ENCODE peak calls at places on chromosome 2, in eight cellular contexts. One of them, this sample, is unnamed.

GRCh38 chr2:239583879-239584859 is 183.3 kb upstream of the HDAC4 start:
- DNase-seq in foreskin fibroblast: no peak
- DNase-seq in GM12864: no peak
- DNase-seq in M059J: no peak
- DNase-seq in MM.1S: no peak
- DNase-seq in pancreas: no peak
- DNase-seq in Calu3: no peak
- DNase-seq in AG09309: no peak
- DNase-seq in this sample: no peak

GRCh38 chr2:176554107-176555048 is 285.1 kb downstream of the MTX2 start:
- DNase-seq in AG09309: no peak
- DNase-seq in Calu3: peak
- DNase-seq in M059J: peak
- DNase-seq in foreskin fibroblast: peak
- DNase-seq in GM12864: no peak
- DNase-seq in MM.1S: peak
- DNase-seq in pancreas: no peak
- DNase-seq in this sample: peak

GRCh38 chr2:74413001-74413698 is 8.3 kb downstream of the C2orf81 start:
- DNase-seq in MM.1S: no peak
- DNase-seq in AG09309: no peak
- DNase-seq in pancreas: no peak
- DNase-seq in M059J: no peak
- DNase-seq in Calu3: no peak
- DNase-seq in GM12864: no peak
- DNase-seq in foreskin fibroblast: no peak
- DNase-seq in this sample: no peak

GRCh38 chr2:68157002-68157401 is 686 bp upstream of the PNO1 start:
- DNase-seq in AG09309: no peak
- DNase-seq in foreskin fibroblast: peak
- DNase-seq in pancreas: peak
- DNase-seq in Calu3: no peak
- DNase-seq in MM.1S: no peak
- DNase-seq in GM12864: no peak
- DNase-seq in M059J: peak
- DNase-seq in this sample: no peak

GRCh38 chr2:190860985-190861721 is 19.5 kb upstream of the GLS start:
- DNase-seq in GM12864: no peak
- DNase-seq in foreskin fibroblast: no peak
- DNase-seq in MM.1S: no peak
- DNase-seq in M059J: peak
- DNase-seq in pancreas: no peak
- DNase-seq in AG09309: peak
- DNase-seq in Calu3: no peak
- DNase-seq in this sample: no peak

GRCh38 chr2:239425496-239426098 is 24.8 kb upstream of the HDAC4 start:
- DNase-seq in AG09309: no peak
- DNase-seq in pancreas: no peak
- DNase-seq in foreskin fibroblast: no peak
- DNase-seq in MM.1S: no peak
- DNase-seq in GM12864: no peak
- DNase-seq in Calu3: no peak
- DNase-seq in M059J: no peak
- DNase-seq in this sample: no peak

GRCh38 chr2:158845869-158846268 is 50.8 kb downstream of the DAPL1 start:
- DNase-seq in MM.1S: no peak
- DNase-seq in GM12864: no peak
- DNase-seq in AG09309: no peak
- DNase-seq in pancreas: no peak
- DNase-seq in foreskin fibroblast: no peak
- DNase-seq in Calu3: no peak
- DNase-seq in M059J: no peak
- DNase-seq in this sample: no peak

GRCh38 chr2:15031745-15032240 is 399.3 kb downstream of the LRATD1 start:
- DNase-seq in pancreas: no peak
- DNase-seq in foreskin fibroblast: no peak
- DNase-seq in M059J: no peak
- DNase-seq in GM12864: peak
- DNase-seq in Calu3: no peak
- DNase-seq in AG09309: no peak
- DNase-seq in MM.1S: no peak
- DNase-seq in this sample: no peak

GRCh38 chr2:174971868-174972781 is 33.1 kb downstream of the CHN1 start:
- DNase-seq in GM12864: no peak
- DNase-seq in MM.1S: no peak
- DNase-seq in pancreas: no peak
- DNase-seq in Calu3: peak
- DNase-seq in foreskin fibroblast: peak
- DNase-seq in M059J: peak
- DNase-seq in AG09309: peak
- DNase-seq in this sample: no peak

GRCh38 chr2:74164761-74165160 is 13.9 kb downstream of the MOB1A start:
- DNase-seq in GM12864: no peak
- DNase-seq in pancreas: no peak
- DNase-seq in M059J: no peak
- DNase-seq in MM.1S: no peak
- DNase-seq in Calu3: no peak
- DNase-seq in AG09309: no peak
- DNase-seq in foreskin fibroblast: no peak
- DNase-seq in this sample: no peak